ENCODE peak calls at places on chromosomes 7 and 10, in ten cellular contexts. B is activated effector memory CD4-positive, alpha-beta T cell treated with Interleukin-2 at 50 U/mL for 16 hours; O is activated naive CD8-positive, alpha-beta T cell treated with anti-CD3 and anti-CD28 coated beads, Interleukin-2, amount 10 ng/mL, durations not matched to agents 7 days and 5 days; J is H54; H is body of pancreas; S is left ventricle myocardium inferior; I is hepatocyte; G is A172; M is AG20443; D is head of caudate nucleus. X is an unnamed sample.

GRCh38 chr10:8453587-8453986 is 399.1 kb downstream of the GATA3 start:
- DNase-seq in B (no peak), O (no peak), J (no peak), H (no peak), S (peak), I (no peak), G (no peak), M (peak), D (no peak), X (no peak)

GRCh38 chr7:54878339-54878738 is 119.3 kb upstream of the SEC61G start:
- DNase-seq in B (no peak), O (no peak), J (no peak), H (no peak), S (no peak), I (no peak), G (no peak), M (no peak), D (no peak), X (no peak)

GRCh38 chr7:42117201-42117600 is 119.8 kb downstream of the GLI3 start:
- DNase-seq in B (no peak), O (no peak), J (no peak), H (no peak), S (no peak), I (no peak), G (no peak), M (no peak), D (no peak), X (no peak)

GRCh38 chr7:7922684-7923385 is 45.8 kb upstream of the GLCCI1 start:
- DNase-seq in B (no peak), O (no peak), J (no peak), H (no peak), S (no peak), I (no peak), G (no peak), M (no peak), D (no peak), X (no peak)

GRCh38 chr10:123526356-123527079 is 139.6 kb upstream of the GPR26 start:
- DNase-seq in B (no peak), O (no peak), J (no peak), H (no peak), S (no peak), I (no peak), G (no peak), M (no peak), D (no peak), X (peak)

GRCh38 chr7:1466524-1467271 is 7.4 kb upstream of the MICALL2 start:
- DNase-seq in B (no peak), O (no peak), J (peak), H (peak), S (peak), I (peak), G (peak), M (peak), D (peak), X (no peak)

GRCh38 chr7:38245409-38245982 is 27.9 kb downstream of the TARP start:
- DNase-seq in B (no peak), O (no peak), J (no peak), H (no peak), S (no peak), I (no peak), G (no peak), M (no peak), D (no peak), X (no peak)

GRCh38 chr7:129090307-129090907 is 35.5 kb upstream of the TNPO3 start:
- DNase-seq in B (no peak), O (no peak), J (no peak), H (no peak), S (no peak), I (no peak), G (no peak), M (no peak), D (no peak), X (no peak)

GRCh38 chr10:121426307-121426706 is 171.9 kb downstream of the FGFR2 start:
- DNase-seq in B (no peak), O (no peak), J (no peak), H (no peak), S (no peak), I (no peak), G (no peak), M (no peak), D (no peak), X (no peak)

GRCh38 chr7:9231683-9232082 is 798.3 kb downstream of the NXPH1 start:
- DNase-seq in B (no peak), O (no peak), J (no peak), H (no peak), S (no peak), I (peak), G (no peak), M (no peak), D (no peak), X (no peak)

GRCh38 chr10:129637841-129638240 is 170.8 kb downstream of the MGMT start:
- DNase-seq in B (no peak), O (no peak), J (no peak), H (no peak), S (no peak), I (no peak), G (no peak), M (no peak), D (no peak), X (no peak)

GRCh38 chr7:55111007-55111406 is 92.2 kb downstream of the EGFR start:
- DNase-seq in B (no peak), O (no peak), J (no peak), H (no peak), S (no peak), I (no peak), G (peak), M (peak), D (no peak), X (no peak)

GRCh38 chr7:29565186-29565540 is 1.5 kb downstream of the PRR15 start:
- DNase-seq in B (no peak), O (no peak), J (no peak), H (no peak), S (no peak), I (no peak), G (no peak), M (no peak), D (no peak), X (no peak)

GRCh38 chr7:31692451-31692850 is 5.4 kb downstream of the PPP1R17 start:
- DNase-seq in B (no peak), O (no peak), J (no peak), H (no peak), S (no peak), I (no peak), G (no peak), M (no peak), D (no peak), X (no peak)